ENCODE peak calls at places on chromosome 5, in five cellular contexts. W is lower lobe of right lung, Y is bronchial epithelial cell, X is fibroblast of lung, H is breast epithelium. F is an unnamed sample. For H3K27me3, the result is how much of the 10 kb centered on the place peaks cover.

GRCh38 chr5:94849821-94850736 is 231.6 kb downstream of the SLF1 start:
- DNase-seq in W (no peak), X (peak), Y (peak), H (no peak), F (no peak)

GRCh38 chr5:107670927-107671741 is at the start of gene EFNA5:
- DNase-seq in H (peak), W (peak), Y (peak), X (peak), F (peak)

GRCh38 chr5:123083298-123083697 is 5.7 kb upstream of the PRDM6 start:
- DNase-seq in H (no peak), X (no peak), Y (no peak), W (no peak), F (no peak)

GRCh38 chr5:82985763-82986162 is 91.4 kb downstream of the TMEM167A start:
- DNase-seq in H (no peak), Y (no peak), W (no peak), X (no peak), F (no peak)

GRCh38 chr5:144467795-144468194 is 297.1 kb downstream of the KCTD16 start:
- DNase-seq in X (peak), W (no peak), Y (peak), H (no peak), F (no peak)

GRCh38 chr5:89028579-89029272 is 145.7 kb upstream of the MEF2C start:
- DNase-seq in Y (peak), X (no peak), H (no peak), W (no peak), F (no peak)

GRCh38 chr5:58451732-58452565 is 7.9 kb downstream of the PLK2 start:
- DNase-seq in W (no peak), Y (no peak), H (no peak), X (peak), F (no peak)

GRCh38 chr5:111859533-111860270 is 102.7 kb upstream of the NREP start:
- DNase-seq in Y (peak), X (peak), W (no peak), H (no peak), F (peak)

GRCh38 chr5:170638051-170638450 is 134.2 kb downstream of the KCNIP1 start:
- DNase-seq in W (no peak), Y (no peak), H (no peak), X (no peak), F (no peak)

GRCh38 chr5:107517185-107517868 is 153.4 kb downstream of the EFNA5 start:
- DNase-seq in H (no peak), X (peak), W (no peak), Y (no peak), F (no peak)

GRCh38 chr5:1121891-1122290 is 10.0 kb upstream of the SLC12A7 start:
- DNase-seq in W (no peak), Y (no peak), H (no peak), X (no peak), F (no peak)
- H3K27me3 ChIP-seq in W (under half), Y (under half), H (under half), X (under half), F (under half)

DNA sequence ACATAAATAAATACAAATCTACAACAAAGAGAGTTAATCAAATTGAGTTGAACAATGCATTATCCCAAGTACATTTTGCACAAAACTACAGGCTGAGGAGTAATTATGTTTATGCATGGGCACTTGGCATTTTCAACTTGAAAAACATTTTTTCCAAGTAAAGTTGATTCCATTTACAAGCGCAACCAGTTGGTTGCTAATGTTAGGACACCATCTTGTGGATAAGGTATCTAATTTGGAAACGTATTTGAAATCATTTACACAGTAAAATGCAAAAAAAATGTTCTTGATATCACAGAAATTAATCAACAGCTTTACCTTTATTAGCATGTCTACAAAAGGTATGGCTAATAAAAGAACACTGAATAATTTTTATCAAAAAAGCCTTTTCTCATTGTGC is 18.8 kb downstream of the FTMT start:
- DNase-seq in X (peak), H (no peak), W (no peak), Y (peak), F (no peak)
- TF ChIP-seq CTCF in X (no peak), H (no peak), W (no peak), Y (no peak), F (peak)

GRCh38 chr5:143395638-143396352 is 7.7 kb downstream of the NR3C1 start:
- DNase-seq in W (no peak), Y (peak), X (no peak), H (no peak), F (no peak)
- H3K4me3 ChIP-seq in W (peak), Y (peak), X (peak), H (peak), F (peak)

GRCh38 chr5:517535-518100 is 6.6 kb downstream of the SLC9A3 start:
- DNase-seq in X (no peak), Y (no peak), H (no peak), W (no peak), F (no peak)
- H3K27me3 ChIP-seq in X (under half), Y (under half), H (under half), W (half or more), F (under half)

GRCh38 chr5:53368966-53369605 is 111.3 kb upstream of the FST start:
- DNase-seq in Y (no peak), H (no peak), X (peak), W (no peak), F (no peak)
- TF ChIP-seq CTCF in Y (no peak), H (no peak), X (no peak), W (no peak), F (no peak)

GRCh38 chr5:177308740-177309139 is 3.0 kb downstream of the MXD3 start:
- DNase-seq in X (no peak), H (no peak), W (no peak), Y (no peak), F (no peak)

GRCh38 chr5:177304392-177305119 is 957 bp downstream of the PRELID1 start:
- DNase-seq in H (no peak), W (no peak), Y (peak), X (no peak), F (no peak)

GRCh38 chr5:177309351-177310191 is 2.1 kb downstream of the MXD3 start:
- DNase-seq in Y (peak), X (peak), H (peak), W (peak), F (peak)

GRCh38 chr5:177307544-177308363 is 3.9 kb downstream of the MXD3 start:
- DNase-seq in Y (no peak), W (peak), H (no peak), X (no peak), F (no peak)

GRCh38 chr5:177306674-177307543 is 3.3 kb downstream of the PRELID1 start:
- DNase-seq in X (peak), H (no peak), Y (no peak), W (no peak), F (no peak)
- H3K4me3 ChIP-seq in X (no peak), H (no peak), Y (no peak), W (peak), F (no peak)

GRCh38 chr5:136194611-136195010 is 1.6 kb upstream of the SMIM32 start:
- DNase-seq in Y (no peak), X (no peak), W (no peak), H (no peak), F (no peak)
- H3K27me3 ChIP-seq in Y (under half), X (under half), W (half or more), H (under half), F (under half)

GRCh38 chr5:69048233-69048632 is 45.6 kb upstream of the SLC30A5 start:
- DNase-seq in W (no peak), Y (no peak), H (no peak), X (peak), F (no peak)
- TF ChIP-seq CTCF in W (peak), Y (peak), H (peak), X (peak), F (peak)

GRCh38 chr5:167573274-167574127 is 717.9 kb upstream of the WWC1 start:
- DNase-seq in W (no peak), X (peak), H (no peak), Y (peak), F (no peak)

GRCh38 chr5:167576928-167577327 is 714.5 kb upstream of the WWC1 start:
- DNase-seq in X (no peak), W (no peak), H (no peak), Y (no peak), F (no peak)

GRCh38 chr5:167576126-167576525 is 715.3 kb upstream of the WWC1 start:
- DNase-seq in H (no peak), X (peak), W (no peak), Y (no peak), F (no peak)

GRCh38 chr5:167571824-167572223 is 719.6 kb upstream of the WWC1 start:
- DNase-seq in Y (no peak), W (no peak), H (no peak), X (no peak), F (peak)

GRCh38 chr5:167574381-167574780 is 717.1 kb upstream of the WWC1 start:
- DNase-seq in X (no peak), Y (no peak), H (no peak), W (no peak), F (no peak)
- H3K4me3 ChIP-seq in X (no peak), Y (no peak), H (no peak), W (no peak), F (peak)

DNA sequence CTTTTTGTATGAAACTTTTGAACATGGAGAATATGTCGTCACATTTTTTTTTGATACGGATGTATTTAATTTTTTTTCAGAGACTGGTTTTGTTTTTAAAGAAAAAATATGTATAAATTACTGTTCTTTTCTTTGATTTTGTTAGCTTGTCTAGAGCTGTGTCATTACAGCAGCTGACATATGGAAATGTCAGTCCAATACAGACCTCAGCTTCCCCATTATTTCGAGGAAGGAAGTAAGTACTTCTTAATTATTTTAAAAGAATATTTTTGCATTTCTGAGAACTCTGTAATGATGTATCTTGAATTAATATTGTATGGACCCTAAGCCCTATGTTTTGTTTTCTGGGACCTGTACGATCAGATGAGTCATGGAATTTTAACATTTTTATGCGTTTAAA is 7.6 kb downstream of the TENT2 start:
- DNase-seq in X (no peak), Y (no peak), W (no peak), H (no peak), F (no peak)
- H3K27me3 ChIP-seq in X (under half), Y (under half), W (under half), H (under half), F (under half)